ENCODE peak calls at places on chromosomes 16 and 17, in four cellular contexts. One of them, this sample, is unnamed.

GRCh38 chr17:7213895-7214299 is 5.7 kb downstream of the DLG4 start:
- DNase-seq in CD8-positive, alpha-beta T cell: no peak
- DNase-seq in sigmoid colon: peak
- DNase-seq in neural crest cell: peak
- DNase-seq in this sample: peak

GRCh38 chr17:29575511-29576213 is 7.2 kb downstream of the TP53I13 start:
- DNase-seq in CD8-positive, alpha-beta T cell: no peak
- DNase-seq in sigmoid colon: no peak
- DNase-seq in neural crest cell: no peak
- DNase-seq in this sample: peak

GRCh38 chr16:11670171-11671131 is 2.2 kb downstream of the SNN start:
- DNase-seq in sigmoid colon: no peak
- DNase-seq in CD8-positive, alpha-beta T cell: peak
- DNase-seq in neural crest cell: no peak
- DNase-seq in this sample: no peak

GRCh38 chr17:10178789-10179075 is 19.7 kb downstream of the GAS7 start:
- DNase-seq in CD8-positive, alpha-beta T cell: no peak
- DNase-seq in sigmoid colon: no peak
- DNase-seq in neural crest cell: no peak
- DNase-seq in this sample: no peak

GRCh38 chr17:17982796-17983195 is 10.1 kb downstream of the DRC3 start:
- DNase-seq in neural crest cell: no peak
- DNase-seq in sigmoid colon: no peak
- DNase-seq in CD8-positive, alpha-beta T cell: no peak
- DNase-seq in this sample: no peak

GRCh38 chr17:80647746-80648145 is 103.1 kb downstream of the RPTOR start:
- DNase-seq in neural crest cell: no peak
- DNase-seq in CD8-positive, alpha-beta T cell: no peak
- DNase-seq in sigmoid colon: no peak
- DNase-seq in this sample: no peak

GRCh38 chr17:1049446-1050225 is 52.7 kb downstream of the TIMM22 start:
- DNase-seq in sigmoid colon: no peak
- DNase-seq in CD8-positive, alpha-beta T cell: no peak
- DNase-seq in neural crest cell: no peak
- DNase-seq in this sample: no peak

GRCh38 chr16:85523602-85524364 is 89.3 kb upstream of the GSE1 start:
- DNase-seq in neural crest cell: no peak
- DNase-seq in CD8-positive, alpha-beta T cell: no peak
- DNase-seq in sigmoid colon: peak
- DNase-seq in this sample: no peak

GRCh38 chr17:17681744-17682292 is 560 bp downstream of the RAI1 start:
- DNase-seq in neural crest cell: peak
- DNase-seq in CD8-positive, alpha-beta T cell: peak
- DNase-seq in sigmoid colon: peak
- DNase-seq in this sample: peak

GRCh38 chr17:4584125-4584834 is at the start of gene SMTNL2:
- DNase-seq in neural crest cell: peak
- DNase-seq in sigmoid colon: peak
- DNase-seq in CD8-positive, alpha-beta T cell: peak
- DNase-seq in this sample: no peak

GRCh38 chr16:10497132-10498088 is 83.0 kb downstream of the EMP2 start:
- DNase-seq in sigmoid colon: no peak
- DNase-seq in CD8-positive, alpha-beta T cell: no peak
- DNase-seq in neural crest cell: no peak
- DNase-seq in this sample: no peak

GRCh38 chr16:10504404-10504885 is 76.0 kb downstream of the EMP2 start:
- DNase-seq in CD8-positive, alpha-beta T cell: no peak
- DNase-seq in sigmoid colon: no peak
- DNase-seq in neural crest cell: no peak
- DNase-seq in this sample: no peak

GRCh38 chr16:10501016-10501607 is 79.3 kb downstream of the EMP2 start:
- DNase-seq in sigmoid colon: no peak
- DNase-seq in neural crest cell: no peak
- DNase-seq in CD8-positive, alpha-beta T cell: no peak
- DNase-seq in this sample: no peak

GRCh38 chr16:10500582-10500981 is 79.8 kb downstream of the EMP2 start:
- DNase-seq in sigmoid colon: no peak
- DNase-seq in CD8-positive, alpha-beta T cell: no peak
- DNase-seq in neural crest cell: no peak
- DNase-seq in this sample: no peak

DNA sequence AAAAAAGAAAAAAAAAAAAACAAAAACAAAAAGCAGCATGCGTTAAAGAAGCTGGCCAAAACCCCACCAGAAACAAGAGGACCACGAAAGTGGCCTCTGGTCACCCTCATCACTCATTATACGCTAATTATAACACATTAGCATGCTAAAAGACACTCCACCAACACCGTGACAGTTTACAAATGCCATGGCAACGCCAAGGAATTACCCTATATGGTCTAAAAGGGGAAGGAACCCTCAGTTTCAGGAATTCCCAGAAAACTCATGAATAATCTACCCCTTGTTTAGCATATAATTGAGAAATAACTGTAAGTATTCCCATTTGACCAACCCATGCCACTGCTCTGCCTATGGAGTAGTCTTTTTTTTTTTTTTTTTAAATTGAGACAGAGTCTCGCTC is 77.6 kb downstream of the EMP2 start:
- DNase-seq in neural crest cell: no peak
- DNase-seq in sigmoid colon: no peak
- DNase-seq in CD8-positive, alpha-beta T cell: no peak
- DNase-seq in this sample: no peak
- TF ChIP-seq CTCF in neural crest cell: no peak
- TF ChIP-seq CTCF in sigmoid colon: no peak
- TF ChIP-seq CTCF in CD8-positive, alpha-beta T cell: no peak
- TF ChIP-seq CTCF in this sample: no peak

DNA sequence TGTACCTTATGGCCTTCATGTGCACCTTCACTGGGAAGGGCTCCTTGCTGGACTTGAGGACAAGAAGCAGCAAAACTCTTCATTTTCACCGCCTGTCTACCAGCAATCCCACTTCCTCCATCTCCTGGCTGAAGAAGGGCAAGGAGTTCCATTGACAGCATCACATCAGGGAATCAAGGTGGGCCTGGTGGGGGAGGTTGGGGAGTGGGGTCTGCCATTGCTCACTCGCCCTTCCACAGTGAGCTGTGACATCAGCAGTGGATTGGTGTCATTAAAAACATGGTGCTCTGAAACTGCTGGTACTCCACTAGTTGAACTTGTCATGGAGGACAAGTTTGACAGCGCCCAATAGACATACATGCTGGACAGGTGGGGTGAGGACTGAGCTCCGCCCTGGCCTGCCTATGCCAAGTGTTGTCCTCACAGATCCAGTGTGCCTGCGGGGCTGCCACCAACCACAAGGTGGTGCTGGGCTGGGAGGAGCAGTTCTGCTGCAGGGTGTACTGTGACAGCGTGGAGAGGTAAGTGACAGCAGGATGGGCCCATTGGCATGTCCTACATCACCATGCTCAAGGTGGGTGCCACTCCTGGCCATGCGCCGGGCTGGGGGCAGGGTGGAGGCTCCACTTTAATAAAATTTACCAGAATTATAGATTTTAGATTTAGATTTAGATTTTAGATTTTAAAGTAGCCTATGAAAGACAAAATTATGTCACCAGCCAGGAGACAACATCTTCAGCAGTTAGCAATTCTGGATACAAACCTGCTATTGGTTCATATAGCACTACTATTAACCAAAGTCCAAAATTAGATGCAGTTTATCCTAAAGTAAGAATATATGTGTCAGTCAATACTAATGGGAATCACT is 1729.1 kb downstream of the TP53TG3F start:
- DNase-seq in sigmoid colon: no peak
- DNase-seq in CD8-positive, alpha-beta T cell: no peak
- DNase-seq in neural crest cell: no peak
- DNase-seq in this sample: peak
- TF ChIP-seq CTCF in sigmoid colon: no peak
- TF ChIP-seq CTCF in CD8-positive, alpha-beta T cell: no peak
- TF ChIP-seq CTCF in neural crest cell: no peak
- TF ChIP-seq CTCF in this sample: no peak

DNA sequence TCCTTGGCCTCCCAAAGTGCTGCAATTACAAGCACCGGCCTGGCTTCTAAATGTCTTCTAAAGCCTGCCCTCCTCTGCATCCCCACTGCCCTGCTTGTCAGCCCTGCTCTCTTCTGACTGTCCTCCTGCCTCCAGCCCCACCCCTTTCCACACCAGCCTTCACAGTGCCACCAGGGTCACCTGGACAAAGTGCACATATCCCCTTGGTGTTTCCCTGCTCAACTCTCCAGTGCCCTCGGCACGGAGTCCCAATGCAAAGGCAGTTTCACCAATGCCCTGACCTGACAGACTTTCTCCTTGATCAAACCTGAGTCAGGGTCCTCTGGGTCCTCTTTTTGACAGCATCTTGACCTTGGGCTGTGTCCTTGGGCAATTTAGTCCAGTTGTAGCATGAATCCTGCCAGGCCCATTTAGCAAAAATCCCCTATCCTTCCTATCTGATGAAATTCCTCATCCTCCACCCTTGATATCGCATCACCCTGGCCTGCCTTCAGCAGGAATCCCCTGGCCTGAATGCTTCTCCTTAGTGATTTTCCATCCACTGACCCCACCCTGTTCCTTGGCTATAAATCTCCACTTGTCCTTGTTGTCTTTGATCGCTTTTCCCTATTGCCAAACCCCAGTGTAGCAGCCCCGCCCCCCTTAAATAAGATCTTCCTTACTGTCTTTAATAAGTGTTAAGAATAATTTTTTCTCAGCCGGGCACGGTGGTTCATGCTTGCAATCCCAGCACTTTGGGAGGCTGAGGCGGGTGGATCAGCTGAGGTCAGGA is 42.7 kb upstream of the ETV4 start:
- DNase-seq in CD8-positive, alpha-beta T cell: no peak
- DNase-seq in sigmoid colon: no peak
- DNase-seq in neural crest cell: no peak
- DNase-seq in this sample: no peak
- TF ChIP-seq CTCF in CD8-positive, alpha-beta T cell: no peak
- TF ChIP-seq CTCF in sigmoid colon: no peak
- TF ChIP-seq CTCF in neural crest cell: no peak
- TF ChIP-seq CTCF in this sample: no peak

GRCh38 chr16:401468-402348 is at the start of gene DECR2:
- DNase-seq in sigmoid colon: peak
- DNase-seq in CD8-positive, alpha-beta T cell: peak
- DNase-seq in neural crest cell: peak
- DNase-seq in this sample: peak
- TF ChIP-seq CTCF in sigmoid colon: peak
- TF ChIP-seq CTCF in CD8-positive, alpha-beta T cell: peak
- TF ChIP-seq CTCF in neural crest cell: peak
- TF ChIP-seq CTCF in this sample: no peak

GRCh38 chr17:50460831-50461526 is 7.7 kb downstream of the CHAD start:
- DNase-seq in CD8-positive, alpha-beta T cell: no peak
- DNase-seq in neural crest cell: no peak
- DNase-seq in sigmoid colon: peak
- DNase-seq in this sample: no peak
- TF ChIP-seq CTCF in CD8-positive, alpha-beta T cell: no peak
- TF ChIP-seq CTCF in neural crest cell: no peak
- TF ChIP-seq CTCF in sigmoid colon: no peak
- TF ChIP-seq CTCF in this sample: no peak

GRCh38 chr16:61936522-61936921 is 99.7 kb downstream of the CDH8 start:
- DNase-seq in neural crest cell: no peak
- DNase-seq in CD8-positive, alpha-beta T cell: no peak
- DNase-seq in sigmoid colon: no peak
- DNase-seq in this sample: no peak
- TF ChIP-seq CTCF in neural crest cell: peak
- TF ChIP-seq CTCF in CD8-positive, alpha-beta T cell: no peak
- TF ChIP-seq CTCF in sigmoid colon: no peak
- TF ChIP-seq CTCF in this sample: no peak

GRCh38 chr16:24834459-24835335 is 11.1 kb upstream of the SLC5A11 start:
- DNase-seq in neural crest cell: no peak
- DNase-seq in sigmoid colon: peak
- DNase-seq in CD8-positive, alpha-beta T cell: no peak
- DNase-seq in this sample: no peak
- TF ChIP-seq CTCF in neural crest cell: peak
- TF ChIP-seq CTCF in sigmoid colon: no peak
- TF ChIP-seq CTCF in CD8-positive, alpha-beta T cell: no peak
- TF ChIP-seq CTCF in this sample: no peak

This sample was measured in coronary artery.